ENCODE peak calls at places on chromosomes 4 and X, in eight cellular contexts. H is spleen; J is prostate gland; D is OCI-LY7; Z is uterus; L is tibial artery; X is cardiac muscle cell; V is CD8-positive, alpha-beta T cell. F is an unnamed sample.

GRCh38 chrX:10052906-10053625 is 85.9 kb downstream of the CLDN34 start:
- DNase-seq in V (no peak), Z (no peak), H (no peak), X (no peak), J (no peak), D (no peak), L (no peak), F (no peak)

GRCh38 chr4:82797591-82798081 is 960 bp downstream of the SCD5 start:
- DNase-seq in J (peak; percentile 10), Z (peak; percentile 24), V (no peak), L (no peak), D (no peak), X (peak; percentile 36), H (no peak), F (no peak)

GRCh38 chrX:97747346-97747745 is 863.6 kb downstream of the RPA4 start:
- DNase-seq in J (no peak), V (no peak), L (no peak), H (no peak), D (no peak), X (no peak), Z (no peak), F (no peak)

GRCh38 chrX:113136841-113137240 is 296.2 kb upstream of the AMOT start:
- DNase-seq in D (no peak), H (no peak), Z (no peak), V (no peak), X (no peak), L (no peak), J (no peak), F (no peak)

GRCh38 chr4:115866364-115866896 is 753.0 kb upstream of the NDST4 start:
- DNase-seq in J (no peak), H (no peak), X (no peak), L (no peak), D (no peak), Z (no peak), V (no peak), F (no peak)

GRCh38 chr4:99998062-99998880 is 48.2 kb upstream of the H2AZ1 start:
- DNase-seq in D (peak; percentile 6), V (no peak), Z (no peak), J (no peak), L (no peak), H (no peak), X (peak; percentile 17), F (no peak)

GRCh38 chr4:52091811-52092210 is 40.7 kb downstream of the SPATA18 start:
- DNase-seq in Z (no peak), J (peak; percentile 20), H (no peak), D (no peak), V (no peak), L (no peak), X (no peak), F (no peak)

GRCh38 chr4:140947507-140947906 is 185.8 kb downstream of the RNF150 start:
- DNase-seq in X (no peak), D (no peak), Z (no peak), L (no peak), H (no peak), V (no peak), J (no peak), F (no peak)

GRCh38 chrX:77451041-77451440 is 3.9 kb downstream of the FGF16 start:
- DNase-seq in J (no peak), D (no peak), H (no peak), L (no peak), V (no peak), X (no peak), Z (no peak), F (no peak)

GRCh38 chrX:15350329-15350996 is 15.1 kb upstream of the PIGA start:
- DNase-seq in X (no peak), J (no peak), Z (no peak), V (no peak), L (no peak), H (no peak), D (no peak), F (no peak)

GRCh38 chrX:96692454-96692853 is 7.8 kb downstream of the DIAPH2 start:
- DNase-seq in L (no peak), Z (no peak), V (no peak), J (no peak), X (no peak), H (no peak), D (no peak), F (no peak)

GRCh38 chr4:76306882-76307669 is 543 bp downstream of the STBD1 start:
- DNase-seq in Z (peak; percentile 57), L (peak; percentile 80), J (peak; percentile 66), H (peak; percentile 90), D (no peak), X (peak; percentile 74), V (peak; percentile 16), F (peak; percentile 68)

GRCh38 chr4:67918428-67918827 is 34.6 kb upstream of the TMPRSS11D start:
- DNase-seq in V (no peak), X (no peak), L (no peak), H (no peak), J (no peak), D (peak; percentile 4), Z (no peak), F (no peak)

GRCh38 chr4:139783761-139784484 is 118.3 kb downstream of the MGST2 start:
- DNase-seq in D (no peak), X (peak; percentile 40), H (no peak), V (no peak), Z (no peak), L (no peak), J (no peak), F (no peak)

GRCh38 chrX:50812995-50813842 is 775 bp downstream of the SHROOM4 start:
- DNase-seq in D (no peak), J (peak; percentile 17), H (peak; percentile 82), L (peak; percentile 63), X (peak; percentile 43), V (no peak), Z (peak; percentile 23), F (peak; percentile 27)

GRCh38 chr4:143363332-143363731 is 26.7 kb downstream of the GAB1 start:
- DNase-seq in V (no peak), J (no peak), L (no peak), Z (no peak), X (no peak), H (no peak), D (no peak), F (no peak)

GRCh38 chr4:143362392-143363046 is 25.8 kb downstream of the GAB1 start:
- DNase-seq in J (no peak), H (no peak), D (no peak), X (no peak), L (no peak), V (no peak), Z (no peak), F (no peak)

GRCh38 chr4:143367863-143368262 is 31.2 kb downstream of the GAB1 start:
- DNase-seq in X (no peak), Z (no peak), D (no peak), L (no peak), V (no peak), J (no peak), H (no peak), F (no peak)

GRCh38 chr4:143360838-143361237 is 24.2 kb downstream of the GAB1 start:
- DNase-seq in H (no peak), V (no peak), J (no peak), L (no peak), D (no peak), Z (no peak), X (no peak), F (no peak)

GRCh38 chr4:143364063-143364462 is 27.4 kb downstream of the GAB1 start:
- DNase-seq in H (no peak), D (no peak), V (no peak), J (no peak), L (no peak), X (no peak), Z (no peak), F (no peak)
- H3K4me1 ChIP-seq in H (peaks cover 42% of the 10 kb centered on the region), D (peaks cover 48% of the 10 kb centered on the region), V (peaks cover 7% of the 10 kb centered on the region), J (peaks cover 3% of the 10 kb centered on the region), L (no peaks in the 10 kb centered on the region), X (no peaks in the 10 kb centered on the region), Z (no peaks in the 10 kb centered on the region), F (peaks cover 65% of the 10 kb centered on the region)

GRCh38 chr4:8910822-8911310 is 39.2 kb upstream of the HMX1 start:
- DNase-seq in D (no peak), X (no peak), J (no peak), V (no peak), H (no peak), Z (peak; percentile 7), L (peak; percentile 59), F (peak; percentile 13)

GRCh38 chr4:8908206-8908893 is 36.7 kb upstream of the HMX1 start:
- DNase-seq in Z (peak; percentile 7), H (peak; percentile 72), V (no peak), D (no peak), L (peak; percentile 63), J (no peak), X (no peak), F (peak; percentile 24)

GRCh38 chr4:8907596-8908205 is 36.1 kb upstream of the HMX1 start:
- DNase-seq in H (peak; percentile 59), J (no peak), X (no peak), V (no peak), Z (no peak), L (peak; percentile 41), D (no peak), F (no peak)

GRCh38 chr4:8910100-8910821 is 38.6 kb upstream of the HMX1 start:
- DNase-seq in J (no peak), D (no peak), V (no peak), L (peak; percentile 51), H (peak; percentile 55), X (no peak), Z (peak; percentile 5), F (peak; percentile 23)

DNA sequence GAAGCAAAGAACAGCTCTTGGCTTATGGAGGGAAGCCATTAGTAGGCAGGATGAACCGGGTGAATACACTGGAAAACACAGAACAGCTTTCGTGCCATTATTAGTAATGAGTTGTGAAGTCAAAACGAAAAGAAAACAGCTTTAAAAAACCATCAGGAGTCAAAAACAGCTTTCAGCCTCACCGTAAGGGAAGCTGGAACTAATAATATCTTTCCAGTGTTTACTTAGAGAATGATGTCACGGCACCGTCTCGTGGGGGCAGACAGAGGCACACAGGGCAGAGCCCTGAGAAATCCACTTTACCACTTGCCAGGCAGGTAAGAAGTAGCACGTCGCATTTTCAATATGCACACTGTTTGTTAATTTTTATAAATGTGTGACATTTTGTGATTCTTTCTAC is 37.9 kb upstream of the HMX1 start:
- DNase-seq in Z (no peak), J (no peak), V (no peak), H (no peak), L (peak; percentile 11), D (no peak), X (no peak), F (peak; percentile 14)
- H3K4me1 ChIP-seq in Z (no peaks in the 10 kb centered on the region), J (no peaks in the 10 kb centered on the region), V (no peaks in the 10 kb centered on the region), H (no peaks in the 10 kb centered on the region), L (no peaks in the 10 kb centered on the region), D (no peaks in the 10 kb centered on the region), X (no peaks in the 10 kb centered on the region), F (no peaks in the 10 kb centered on the region)

GRCh38 chr4:174265917-174266316 is 17.6 kb downstream of the FBXO8 start:
- DNase-seq in L (no peak), J (no peak), H (no peak), Z (no peak), V (no peak), D (no peak), X (no peak), F (no peak)
- H3K4me1 ChIP-seq in L (no peaks in the 10 kb centered on the region), J (no peaks in the 10 kb centered on the region), H (peaks cover 46% of the 10 kb centered on the region), Z (peaks cover 3% of the 10 kb centered on the region), V (no peaks in the 10 kb centered on the region), D (no peaks in the 10 kb centered on the region), X (no peaks in the 10 kb centered on the region), F (peaks cover 26% of the 10 kb centered on the region)

DNA sequence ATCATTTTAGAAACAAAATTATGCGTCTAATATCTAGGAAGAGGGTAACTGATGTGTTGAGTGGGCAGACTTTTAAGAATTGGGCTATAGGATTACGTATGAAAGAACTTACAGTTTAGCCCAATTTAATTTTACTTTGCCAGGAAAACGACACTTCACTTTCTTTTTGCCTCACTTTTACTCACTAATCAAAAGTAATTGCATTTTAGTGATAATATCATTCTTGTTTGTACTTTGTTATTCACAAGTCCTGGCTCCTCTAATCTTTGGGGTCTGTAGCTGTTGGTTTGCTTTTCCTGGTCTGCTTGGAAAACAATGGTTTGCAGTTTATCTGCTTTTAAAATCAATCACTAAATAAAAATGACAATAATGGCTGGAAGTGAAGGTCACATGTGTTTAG is 2.9 kb upstream of the ARX start:
- DNase-seq in H (no peak), J (no peak), D (no peak), V (no peak), Z (no peak), L (no peak), X (no peak), F (no peak)
- H3K4me1 ChIP-seq in H (peaks cover 51% of the 10 kb centered on the region), J (no peaks in the 10 kb centered on the region), D (no peaks in the 10 kb centered on the region), V (peaks cover 9% of the 10 kb centered on the region), Z (no peaks in the 10 kb centered on the region), L (no peaks in the 10 kb centered on the region), X (peaks cover 8% of the 10 kb centered on the region), F (peaks cover 33% of the 10 kb centered on the region)